ENCODE peak calls at places on chromosome 3, in four cellular contexts. W is heart right ventricle, Y is transverse colon, F is Panc1. A is an unnamed sample.

GRCh38 chr3:98900265-98901031 is 1.0 kb downstream of the DCBLD2 start:
- DNase-seq in W (no peak), Y (no peak), F (no peak), A (no peak)

GRCh38 chr3:77038928-77039605 is 832 bp upstream of the ROBO2 start:
- DNase-seq in W (no peak), Y (no peak), F (no peak), A (no peak)

GRCh38 chr3:112043621-112044201 is 9.2 kb downstream of the TMPRSS7 start:
- DNase-seq in W (peak), Y (peak), F (peak), A (peak)

GRCh38 chr3:127252446-127252845 is 35.4 kb downstream of the PRR20G start:
- DNase-seq in W (no peak), Y (no peak), F (no peak), A (no peak)

GRCh38 chr3:126494204-126494603 is 18.5 kb upstream of the ZXDC start:
- DNase-seq in W (no peak), Y (no peak), F (no peak), A (no peak)

GRCh38 chr3:175238848-175239247 is 379.7 kb downstream of the NAALADL2 start:
- DNase-seq in W (no peak), Y (no peak), F (no peak), A (no peak)

GRCh38 chr3:110391045-110391444 is 680.6 kb upstream of the NECTIN3 start:
- DNase-seq in W (no peak), Y (no peak), F (no peak), A (no peak)

GRCh38 chr3:30308131-30308530 is 298.3 kb upstream of the TGFBR2 start:
- DNase-seq in W (no peak), Y (no peak), F (no peak), A (peak)

GRCh38 chr3:120160050-120160449 is 65.8 kb upstream of the GSK3B start:
- DNase-seq in W (no peak), Y (peak), F (no peak), A (peak)

GRCh38 chr3:150761831-150762661 is 923 bp downstream of the SIAH2 start:
- DNase-seq in W (peak), Y (peak), F (no peak), A (peak)

GRCh38 chr3:157463819-157464218 is 27.2 kb downstream of the PTX3 start:
- DNase-seq in W (no peak), Y (no peak), F (no peak), A (no peak)

GRCh38 chr3:172447611-172448579 is at the start of gene GHSR:
- DNase-seq in W (no peak), Y (no peak), F (no peak), A (no peak)

GRCh38 chr3:171101982-171102610 is 75.6 kb upstream of the SLC2A2 start:
- DNase-seq in W (no peak), Y (no peak), F (no peak), A (peak)

GRCh38 chr3:42898896-42899675 is 6.9 kb upstream of the ZNF662 start:
- DNase-seq in W (no peak), Y (no peak), F (no peak), A (no peak)

GRCh38 chr3:42902257-42902656 is 3.7 kb upstream of the ZNF662 start:
- DNase-seq in W (no peak), Y (no peak), F (no peak), A (no peak)

GRCh38 chr3:42904076-42904475 is 1.9 kb upstream of the ZNF662 start:
- DNase-seq in W (no peak), Y (no peak), F (no peak), A (no peak)

GRCh38 chr3:42900731-42901420 is 5.1 kb upstream of the ZNF662 start:
- DNase-seq in W (no peak), Y (no peak), F (no peak), A (peak)

GRCh38 chr3:42900226-42900625 is 5.7 kb upstream of the ZNF662 start:
- DNase-seq in W (no peak), Y (no peak), F (no peak), A (no peak)
- TF ChIP-seq CTCF in W (no peak), Y (no peak), F (no peak), A (no peak)

GRCh38 chr3:102682761-102683160 is 247.9 kb downstream of the ZPLD1 start:
- DNase-seq in W (no peak), Y (no peak), F (no peak), A (no peak)

GRCh38 chr3:102688556-102688930 is 253.7 kb downstream of the ZPLD1 start:
- DNase-seq in W (no peak), Y (no peak), F (no peak), A (no peak)

GRCh38 chr3:102691507-102691906 is 256.7 kb downstream of the ZPLD1 start:
- DNase-seq in W (no peak), Y (no peak), F (no peak), A (no peak)

GRCh38 chr3:102686792-102687191 is 252.0 kb downstream of the ZPLD1 start:
- DNase-seq in W (no peak), Y (no peak), F (no peak), A (no peak)

DNA sequence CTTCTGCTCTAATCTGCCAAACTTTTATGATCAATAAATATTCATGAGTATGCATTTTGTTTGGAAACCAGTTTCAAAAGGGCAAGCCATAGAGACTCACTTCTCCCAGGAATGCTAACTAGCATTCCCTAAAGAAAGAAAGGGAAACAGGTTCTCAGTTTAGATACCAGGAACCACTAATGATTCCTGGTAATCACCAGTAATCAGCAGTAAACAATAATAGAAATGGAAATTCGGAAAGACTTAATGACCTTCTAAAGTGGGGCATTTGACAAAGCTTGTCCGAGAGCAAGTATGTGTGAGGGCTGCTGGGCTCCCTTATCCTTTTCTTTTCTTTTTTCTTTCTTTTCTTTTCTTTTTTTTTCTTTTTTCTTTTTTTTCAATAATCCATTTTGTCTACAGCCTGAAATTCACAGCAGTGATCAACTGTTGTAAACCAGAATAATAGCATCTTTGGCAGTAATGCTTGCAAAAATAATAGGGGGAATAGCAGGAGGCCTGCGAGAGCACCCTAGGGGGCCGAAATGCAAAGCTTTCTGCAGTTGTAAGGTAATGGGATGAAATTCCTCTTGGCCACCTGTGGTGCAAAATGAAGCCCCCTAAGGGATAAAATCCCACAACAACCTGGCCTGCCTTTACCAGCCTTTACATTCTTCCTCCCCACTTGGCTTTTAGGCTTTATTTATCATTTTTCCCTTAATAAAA is 253.2 kb downstream of the ZPLD1 start:
- DNase-seq in W (no peak), Y (no peak), F (no peak), A (no peak)
- H3K27ac ChIP-seq in W (no peak), Y (no peak), F (no peak), A (no peak)

GRCh38 chr3:83684199-83684598 is 1274.6 kb upstream of the CADM2 start:
- DNase-seq in W (no peak), Y (no peak), F (no peak), A (no peak)
- TF ChIP-seq CTCF in W (no peak), Y (no peak), F (no peak), A (no peak)

GRCh38 chr3:45915518-45916231 is 27.6 kb upstream of the CXCR6 start:
- DNase-seq in W (no peak), Y (peak), F (no peak), A (peak)
- H3K27ac ChIP-seq in W (no peak), Y (peak), F (no peak), A (peak)

DNA sequence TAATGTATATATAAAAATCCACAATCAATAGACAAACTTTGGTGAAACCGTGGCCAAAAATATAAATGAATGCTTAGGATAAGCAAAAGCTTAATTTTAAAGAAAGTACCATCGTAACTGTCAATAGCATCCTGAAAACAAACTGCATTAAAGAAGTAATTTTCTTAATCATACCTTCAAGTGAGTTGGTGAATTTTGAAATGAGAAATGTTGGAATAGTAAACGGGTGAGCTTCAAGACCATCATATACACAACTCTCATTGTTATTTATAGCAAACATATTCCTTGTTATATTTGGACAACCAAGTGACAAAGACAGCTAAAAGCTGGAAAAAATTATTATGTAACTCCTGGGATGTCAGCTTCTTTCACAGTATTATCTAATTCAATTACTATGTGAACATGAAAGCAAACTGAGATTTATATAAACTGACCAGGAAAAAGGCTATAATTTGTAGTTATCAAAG is 3.7 kb downstream of the DAZL start:
- DNase-seq in W (no peak), Y (no peak), F (no peak), A (no peak)
- TF ChIP-seq CTCF in W (peak), Y (peak), F (peak), A (peak)

GRCh38 chr3:58628823-58629562 is 37.6 kb downstream of the FAM3D start:
- DNase-seq in W (peak), Y (peak), F (no peak), A (no peak)
- H3K27ac ChIP-seq in W (peak), Y (peak), F (no peak), A (peak)

GRCh38 chr3:139265131-139266016 is 78.4 kb upstream of the MRPS22 start:
- DNase-seq in W (no peak), Y (no peak), F (no peak), A (no peak)

GRCh38 chr3:139261754-139262632 is 81.8 kb upstream of the MRPS22 start:
- DNase-seq in W (no peak), Y (no peak), F (no peak), A (no peak)

GRCh38 chr3:139264375-139264774 is 79.4 kb upstream of the MRPS22 start:
- DNase-seq in W (no peak), Y (no peak), F (no peak), A (no peak)

GRCh38 chr3:139260793-139261736 is 82.8 kb upstream of the MRPS22 start:
- DNase-seq in W (no peak), Y (no peak), F (no peak), A (no peak)

DNA sequence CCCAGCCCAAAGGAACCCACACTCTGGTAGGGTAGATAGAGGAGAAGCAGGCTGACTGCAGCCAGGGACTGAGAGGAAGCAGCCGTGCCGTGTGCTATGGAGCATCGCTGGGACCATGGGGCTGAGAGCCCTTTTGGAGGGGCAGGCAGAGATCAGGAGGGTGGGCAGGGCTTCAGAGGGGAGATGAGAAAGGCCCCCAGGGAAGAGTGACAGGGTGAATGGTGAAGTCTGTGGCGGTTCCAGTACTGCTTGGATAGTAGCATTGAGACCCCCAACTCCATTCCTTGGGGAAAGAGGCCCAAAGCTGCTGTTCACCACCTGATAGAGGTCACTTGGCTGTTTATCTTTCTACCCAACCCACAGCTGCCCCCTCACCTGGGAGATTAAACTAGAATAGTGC is 80.0 kb upstream of the MRPS22 start:
- DNase-seq in W (no peak), Y (no peak), F (no peak), A (no peak)
- TF ChIP-seq CTCF in W (no peak), Y (no peak), F (no peak), A (no peak)

GRCh38 chr3:123686254-123686653 is 101.4 kb upstream of the HACD2 start:
- DNase-seq in W (no peak), Y (no peak), F (no peak), A (no peak)

GRCh38 chr3:123688241-123688747 is 103.4 kb upstream of the HACD2 start:
- DNase-seq in W (no peak), Y (no peak), F (peak), A (peak)

GRCh38 chr3:123685780-123686179 is 100.9 kb upstream of the HACD2 start:
- DNase-seq in W (no peak), Y (no peak), F (no peak), A (no peak)

GRCh38 chr3:123684636-123685035 is 99.8 kb upstream of the HACD2 start:
- DNase-seq in W (no peak), Y (no peak), F (no peak), A (no peak)

GRCh38 chr3:123687286-123687685 is 102.4 kb upstream of the HACD2 start:
- DNase-seq in W (no peak), Y (no peak), F (no peak), A (no peak)
- H3K27ac ChIP-seq in W (no peak), Y (peak), F (no peak), A (no peak)

GRCh38 chr3:165892565-165892964 is 55.3 kb upstream of the BCHE start:
- DNase-seq in W (no peak), Y (no peak), F (no peak), A (no peak)

DNA sequence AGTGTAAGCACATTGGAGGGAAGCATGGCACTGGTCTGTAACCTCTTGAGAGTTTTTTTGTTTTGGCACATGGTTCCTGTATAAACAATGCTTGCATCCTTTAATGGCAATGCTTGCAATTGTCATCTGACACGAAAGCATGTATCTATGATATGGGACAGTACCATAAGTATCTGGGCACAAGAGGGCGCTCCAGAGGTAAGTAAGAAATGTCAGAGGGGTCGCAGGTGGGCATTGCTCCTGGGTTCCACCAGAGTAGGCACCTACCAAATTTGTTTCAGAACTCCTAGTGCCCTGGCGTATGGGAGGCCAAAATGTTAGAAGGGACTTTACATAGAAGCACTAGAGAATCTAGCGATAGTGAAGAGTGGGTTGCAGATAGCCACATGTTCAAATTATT is 58.7 kb upstream of the BCHE start:
- DNase-seq in W (no peak), Y (no peak), F (no peak), A (no peak)
- TF ChIP-seq CTCF in W (no peak), Y (no peak), F (peak), A (no peak)

DNA sequence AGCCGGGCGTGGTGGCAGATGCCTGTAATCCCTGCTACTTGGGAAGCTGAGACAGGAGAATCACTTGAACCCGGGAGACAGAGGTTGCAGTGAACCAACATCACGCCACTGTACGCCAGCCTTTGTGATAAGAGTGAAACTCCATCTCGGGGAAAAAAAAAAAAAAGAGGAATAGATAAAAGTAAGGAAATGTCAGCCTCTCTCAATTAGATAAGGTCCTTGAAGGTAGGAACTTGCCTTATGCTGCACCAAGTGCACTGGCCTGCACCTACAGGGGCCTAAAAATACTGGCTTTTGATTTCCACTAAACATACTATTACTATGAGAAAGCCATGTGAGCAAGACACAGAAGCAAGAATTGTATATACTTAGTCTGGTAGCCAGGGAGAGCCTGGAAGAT is 7.1 kb downstream of the RAF1 start:
- DNase-seq in W (no peak), Y (no peak), F (no peak), A (no peak)
- H3K27ac ChIP-seq in W (peak), Y (no peak), F (no peak), A (no peak)